ENCODE peak calls at places on chromosomes 11 and 22, in eight cellular contexts. E is PC-3, C is RWPE2, U is left lung, F is pancreas, X is GM12878, B is Panc1, Z is right cardiac atrium. Q is an unnamed sample.

GRCh38 chr11:67280341-67280790 is 8.7 kb upstream of the ANKRD13D start:
- ATAC-seq in C (no peak), X (no peak), Z (no peak), B (no peak), F (no peak), U (no peak), E (no peak), Q (no peak)

GRCh38 chr11:12981879-12982531 is 27.1 kb upstream of the RASSF10 start:
- ATAC-seq in B (no peak), E (no peak), F (no peak), X (no peak), C (peak), U (peak), Z (no peak), Q (no peak)

GRCh38 chr11:9775393-9775780 is 111.5 kb downstream of the SWAP70 start:
- ATAC-seq in Z (no peak), C (peak), X (no peak), E (no peak), F (no peak), B (peak), U (no peak), Q (no peak)

GRCh38 chr11:118876261-118876660 is 7.4 kb upstream of the CXCR5 start:
- ATAC-seq in Z (no peak), X (no peak), C (no peak), E (no peak), U (no peak), F (no peak), B (no peak), Q (no peak)

GRCh38 chr11:124608146-124608545 is 3.1 kb upstream of the PANX3 start:
- ATAC-seq in Z (no peak), U (no peak), C (no peak), X (no peak), E (no peak), B (no peak), F (no peak), Q (no peak)

GRCh38 chr11:20518323-20518834 is 81.0 kb upstream of the SLC6A5 start:
- ATAC-seq in X (no peak), B (no peak), Z (no peak), F (peak), E (no peak), C (no peak), U (peak), Q (no peak)

GRCh38 chr11:10770626-10771254 is 19.7 kb downstream of the CTR9 start:
- ATAC-seq in X (peak), B (peak), Z (no peak), C (peak), E (peak), U (peak), F (peak), Q (no peak)

GRCh38 chr11:69964247-69964643 is 113.9 kb upstream of the ANO1 start:
- ATAC-seq in C (no peak), B (no peak), U (no peak), F (no peak), X (no peak), Z (no peak), E (no peak), Q (no peak)

GRCh38 chr11:78742430-78742829 is 167.8 kb upstream of the NARS2 start:
- ATAC-seq in F (peak), Z (peak), X (no peak), U (peak), B (no peak), C (peak), E (peak), Q (no peak)

GRCh38 chr22:32752326-32752725 is 49.2 kb upstream of the TIMP3 start:
- ATAC-seq in B (no peak), C (no peak), Z (no peak), F (peak), U (no peak), E (no peak), X (no peak), Q (no peak)

DNA sequence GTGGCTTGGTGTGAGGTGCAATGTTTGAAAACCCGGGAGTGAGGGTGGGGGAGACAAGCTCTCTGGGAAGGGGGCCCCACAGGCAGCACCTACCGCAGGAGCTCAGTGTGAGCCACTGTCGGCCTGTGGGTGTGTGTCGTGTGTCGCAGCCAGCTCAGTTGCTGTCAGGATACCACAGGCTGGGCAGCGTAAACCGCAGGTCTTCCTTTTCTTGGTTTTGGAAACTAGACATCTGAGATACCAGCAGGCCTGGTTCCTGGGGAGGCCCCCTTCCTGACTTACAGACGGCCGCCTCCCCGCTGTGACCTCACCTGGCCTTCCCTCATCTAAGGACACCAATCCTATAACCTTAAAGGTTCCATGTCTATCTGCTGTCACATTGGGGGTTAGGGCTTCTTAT is 19.4 kb downstream of the IRF7 start:
- ATAC-seq in U (no peak), E (no peak), C (no peak), B (no peak), X (no peak), F (no peak), Z (no peak), Q (no peak)
- H3K4me3 ChIP-seq in U (no peak), E (no peak), C (no peak), B (no peak), X (no peak), F (no peak), Z (no peak), Q (no peak)

GRCh38 chr22:50009765-50010675 is 2.5 kb downstream of the IL17REL start:
- ATAC-seq in C (no peak), X (peak), U (no peak), Z (no peak), F (no peak), E (no peak), B (no peak), Q (no peak)
- H3K4me3 ChIP-seq in C (no peak), X (peak), U (no peak), Z (no peak), F (no peak), E (no peak), B (no peak), Q (no peak)

DNA sequence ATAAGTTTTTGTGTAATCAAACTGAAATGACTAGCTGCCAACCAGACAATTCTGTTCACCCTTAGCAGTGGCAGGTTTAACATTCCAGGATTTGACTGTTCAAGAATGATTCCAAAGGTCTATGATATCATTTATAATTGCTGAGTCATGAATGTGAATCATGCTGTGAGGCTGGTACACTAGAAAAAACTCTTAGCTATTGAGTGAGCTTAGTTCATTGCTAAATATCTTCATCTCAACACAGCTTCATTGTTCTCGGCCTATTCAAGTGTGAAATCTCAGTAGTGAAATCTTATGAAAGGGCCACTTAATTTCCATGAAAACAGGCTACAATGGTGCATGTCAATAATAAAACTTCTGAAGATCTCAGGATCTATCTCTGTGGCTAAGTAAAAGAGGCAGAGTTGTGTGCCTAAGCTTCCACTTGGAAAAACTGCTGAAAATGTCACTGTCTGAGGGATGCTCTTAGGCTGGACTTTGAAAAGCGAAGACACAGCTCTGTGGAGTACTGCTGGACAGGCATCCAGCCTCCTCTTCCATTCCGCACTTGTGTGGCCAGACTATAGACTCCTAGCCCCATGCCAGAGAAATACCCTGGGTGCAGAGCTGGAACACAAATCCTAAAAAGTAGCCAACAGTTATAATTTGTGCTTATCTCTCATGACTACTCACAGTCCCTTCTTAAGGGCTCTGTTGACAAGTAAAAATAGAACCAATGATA is 12.8 kb downstream of the AQP11 start:
- ATAC-seq in U (peak), X (peak), Z (peak), B (peak), E (peak), C (peak), F (peak), Q (no peak)
- H3K4me3 ChIP-seq in U (no peak), X (no peak), Z (no peak), B (no peak), E (no peak), C (no peak), F (no peak), Q (no peak)

GRCh38 chr22:41976961-41977566 is 7.8 kb downstream of the SEPTIN3 start:
- ATAC-seq in B (peak), E (no peak), Z (no peak), U (no peak), C (no peak), F (no peak), X (no peak), Q (no peak)
- H3K4me3 ChIP-seq in B (peak), E (peak), Z (peak), U (peak), C (peak), F (no peak), X (peak), Q (no peak)

GRCh38 chr11:57675176-57675941 is 7.4 kb downstream of the ZDHHC5 start:
- ATAC-seq in B (no peak), E (peak), Z (no peak), F (peak), X (peak), C (no peak), U (peak), Q (no peak)
- H3K4me3 ChIP-seq in B (no peak), E (no peak), Z (no peak), F (no peak), X (peak), C (no peak), U (no peak), Q (no peak)

DNA sequence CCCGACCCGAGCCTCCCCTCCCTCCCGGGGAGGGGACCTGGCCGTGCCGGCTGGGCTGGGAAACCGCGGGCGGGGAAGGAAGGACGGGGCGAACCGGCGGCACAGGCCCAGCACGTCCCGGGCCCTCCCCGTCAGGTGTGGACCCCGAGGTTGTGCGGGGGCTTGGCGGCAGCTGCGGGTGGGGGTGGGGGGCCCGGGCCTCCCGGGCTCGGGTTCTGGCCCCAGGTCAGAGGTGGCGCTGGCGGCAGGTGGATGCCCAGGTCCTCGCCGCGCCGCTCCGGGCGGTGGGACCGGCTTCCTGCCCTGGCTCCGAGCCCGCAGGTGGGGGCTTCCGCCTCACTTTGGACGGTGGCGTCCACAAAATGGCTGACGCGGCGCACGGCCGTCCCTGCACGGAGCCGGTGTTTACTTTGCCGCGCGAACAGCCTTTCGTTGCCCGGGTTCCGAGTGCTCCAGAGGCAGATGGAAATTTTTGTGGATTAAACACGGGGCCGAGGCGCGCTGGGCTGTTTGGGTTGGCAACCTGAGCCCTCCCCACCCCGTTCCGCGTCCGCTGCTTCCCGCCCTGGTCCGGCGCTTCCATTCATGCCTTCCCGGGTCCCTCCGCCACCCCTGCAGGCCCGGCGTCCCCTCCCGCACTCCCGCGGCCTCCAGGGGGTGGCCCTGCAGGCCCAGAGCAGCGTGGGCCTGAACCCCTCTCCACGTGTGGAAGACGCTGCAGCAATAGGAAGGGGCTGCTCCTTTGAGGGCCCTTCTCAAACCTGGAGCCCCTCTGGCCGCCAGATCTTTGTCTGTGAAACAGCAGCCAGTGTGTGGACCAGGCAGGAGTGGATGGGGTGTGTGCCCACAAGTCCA is 92.0 kb upstream of the KCNQ1OT1 start:
- ATAC-seq in C (no peak), F (peak), X (no peak), E (no peak), U (peak), B (no peak), Z (peak), Q (peak)
- H3K4me3 ChIP-seq in C (peak), F (peak), X (no peak), E (peak), U (peak), B (peak), Z (peak), Q (peak)

DNA sequence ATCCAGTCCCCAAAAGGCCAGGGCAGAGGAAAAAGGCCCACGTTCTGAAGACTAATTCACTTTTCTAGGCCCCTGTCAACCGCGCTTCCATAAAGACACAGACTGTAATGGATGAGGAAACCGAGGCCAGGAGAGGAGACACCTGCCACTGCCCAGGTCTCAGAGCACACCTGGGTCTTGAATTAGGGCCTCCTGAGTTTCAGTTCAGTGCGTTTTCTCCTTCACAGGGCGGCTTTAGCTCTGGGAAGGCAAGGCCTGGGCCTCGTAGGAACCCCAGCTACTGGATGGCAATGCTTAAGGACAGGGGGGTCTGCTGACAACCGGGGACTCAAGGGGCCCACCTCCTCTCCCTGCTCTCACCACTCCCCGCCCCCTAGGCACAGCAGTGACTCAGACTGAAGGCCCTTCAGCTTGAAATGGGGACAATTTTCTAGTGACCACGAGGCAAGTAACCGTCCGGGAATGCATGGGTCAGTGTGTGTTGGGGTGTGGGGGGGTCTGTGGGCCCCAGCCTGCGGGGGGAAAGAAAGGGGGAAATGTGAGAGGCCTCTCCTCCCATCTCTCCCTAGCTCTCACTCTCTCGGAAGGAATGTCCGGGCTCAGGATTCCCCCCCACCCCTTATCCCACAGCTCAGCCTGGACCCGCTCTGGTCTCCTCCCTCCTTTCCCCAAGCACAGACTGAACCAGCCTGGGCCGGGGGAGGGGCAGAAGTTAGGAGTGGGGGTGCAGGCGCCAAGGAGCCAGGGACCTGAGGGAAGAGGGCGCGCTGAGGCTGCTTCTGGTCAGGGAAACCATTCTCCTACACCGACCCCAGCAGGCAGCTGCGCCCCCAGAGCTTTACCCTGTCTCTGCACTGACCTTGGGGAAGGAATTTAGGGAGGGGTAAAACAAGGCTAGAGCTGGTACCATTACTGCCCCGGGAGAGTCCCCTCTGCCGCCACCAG is 17.2 kb downstream of the CREB3L1 start:
- ATAC-seq in Z (peak), C (no peak), E (peak), X (no peak), F (peak), B (peak), U (peak), Q (peak)
- H3K4me3 ChIP-seq in Z (peak), C (peak), E (no peak), X (peak), F (peak), B (no peak), U (peak), Q (peak)

GRCh38 chr11:76385903-76386302 is 4.8 kb downstream of the GVQW3 start:
- ATAC-seq in F (peak), X (no peak), E (no peak), Z (no peak), C (no peak), U (no peak), B (no peak), Q (no peak)

GRCh38 chr11:76380977-76381719 is at the start of the genes GVQW3 and THAP12:
- ATAC-seq in E (peak), B (peak), C (peak), Z (peak), U (peak), F (peak), X (peak), Q (peak)

GRCh38 chr11:76380161-76380976 is 563 bp downstream of the THAP12 start:
- ATAC-seq in X (peak), Z (no peak), F (peak), C (peak), E (peak), U (peak), B (peak), Q (no peak)

GRCh38 chr11:76379811-76380160 is 1.1 kb downstream of the THAP12 start:
- ATAC-seq in B (no peak), U (no peak), Z (no peak), E (no peak), F (no peak), C (no peak), X (no peak), Q (no peak)

GRCh38 chr11:76382209-76382608 is 1.1 kb downstream of the GVQW3 start:
- ATAC-seq in B (no peak), Z (no peak), X (no peak), E (no peak), C (no peak), U (no peak), F (peak), Q (no peak)
- H3K4me3 ChIP-seq in B (peak), Z (no peak), X (peak), E (peak), C (no peak), U (no peak), F (peak), Q (peak)